ENCODE peak calls at places on chromosome 21, in six cellular contexts. W is AG09309, T is IMR-90, V is choroid plexus epithelial cell, O is left ventricle myocardium inferior, G is left lung. X is an unnamed sample.

GRCh38 chr21:34126269-34126668 is 52.9 kb downstream of the MRPS6 start:
- DNase-seq in T (peak), W (no peak), G (no peak), O (no peak), V (peak), X (no peak)

GRCh38 chr21:37368536-37369279 is 2.1 kb downstream of the DYRK1A start:
- DNase-seq in V (peak), T (peak), W (no peak), O (no peak), G (no peak), X (peak)

GRCh38 chr21:22679207-22679606 is 1681.0 kb downstream of the NCAM2 start:
- DNase-seq in O (no peak), W (no peak), G (no peak), V (no peak), T (no peak), X (no peak)

GRCh38 chr21:19523731-19524130 is 1120.1 kb upstream of the TMPRSS15 start:
- DNase-seq in T (no peak), W (no peak), G (no peak), V (peak), O (no peak), X (no peak)

GRCh38 chr21:36976882-36977651 is 10.6 kb upstream of the HLCS start:
- DNase-seq in W (peak), G (no peak), V (peak), T (peak), O (no peak), X (peak)

GRCh38 chr21:15617968-15618367 is 111.8 kb upstream of the USP25 start:
- DNase-seq in W (no peak), O (no peak), T (peak), G (no peak), V (peak), X (peak)

GRCh38 chr21:32492376-32492775 is 79.9 kb downstream of the EVA1C start:
- DNase-seq in T (no peak), W (no peak), G (no peak), O (no peak), V (no peak), X (no peak)

GRCh38 chr21:29155118-29155932 is 24.9 kb downstream of the MAP3K7CL start:
- DNase-seq in O (peak), V (peak), T (peak), G (peak), W (peak), X (peak)

GRCh38 chr21:30057108-30057507 is 109.5 kb downstream of the CLDN17 start:
- DNase-seq in G (no peak), O (no peak), V (no peak), T (no peak), W (no peak), X (no peak)

GRCh38 chr21:17513214-17514123 is 626 bp downstream of the CXADR start:
- DNase-seq in W (no peak), G (peak), V (peak), O (no peak), T (no peak), X (peak)

GRCh38 chr21:28480091-28480869 is 512.4 kb downstream of the LTN1 start:
- DNase-seq in W (no peak), T (no peak), O (no peak), V (no peak), G (no peak), X (no peak)

GRCh38 chr21:28832013-28832714 is 160.5 kb downstream of the LTN1 start:
- DNase-seq in G (no peak), V (peak), O (no peak), W (no peak), T (peak), X (no peak)

GRCh38 chr21:29228306-29228705 is 70.4 kb upstream of the BACH1 start:
- DNase-seq in G (no peak), V (peak), T (no peak), W (no peak), O (no peak), X (peak)

GRCh38 chr21:40340357-40340756 is 473.1 kb downstream of the PCP4 start:
- DNase-seq in W (no peak), T (no peak), O (no peak), V (no peak), G (no peak), X (no peak)

GRCh38 chr21:43012596-43012995 is 38.2 kb downstream of the PKNOX1 start:
- DNase-seq in T (peak), V (peak), G (no peak), W (no peak), O (no peak), X (no peak)

GRCh38 chr21:29504751-29505321 is 206.1 kb downstream of the BACH1 start:
- DNase-seq in T (peak), V (peak), G (no peak), O (no peak), W (no peak), X (peak)

GRCh38 chr21:20031807-20032206 is 966.4 kb upstream of the NCAM2 start:
- DNase-seq in O (no peak), T (no peak), G (no peak), V (no peak), W (no peak), X (no peak)

GRCh38 chr21:32949701-32950100 is 76.0 kb upstream of the OLIG2 start:
- DNase-seq in V (no peak), O (no peak), G (no peak), T (no peak), W (no peak), X (no peak)

GRCh38 chr21:15034126-15034848 is 30.5 kb downstream of the NRIP1 start:
- DNase-seq in T (peak), W (no peak), O (no peak), V (peak), G (no peak), X (no peak)

GRCh38 chr21:14452842-14453241 is 69.9 kb upstream of the HSPA13 start:
- DNase-seq in W (no peak), O (no peak), T (no peak), G (no peak), V (no peak), X (no peak)

GRCh38 chr21:29181799-29182470 is 51.5 kb downstream of the MAP3K7CL start:
- DNase-seq in O (no peak), V (peak), T (peak), W (peak), G (no peak), X (peak)

GRCh38 chr21:29078884-29079765 is 5.7 kb upstream of the CCT8 start:
- DNase-seq in T (no peak), W (no peak), V (peak), G (peak), O (no peak), X (no peak)

GRCh38 chr21:15295875-15296274 is 231.1 kb upstream of the NRIP1 start:
- DNase-seq in O (no peak), V (no peak), T (no peak), W (no peak), G (no peak), X (no peak)

GRCh38 chr21:20570824-20571232 is 427.4 kb upstream of the NCAM2 start:
- DNase-seq in V (peak), W (no peak), O (no peak), T (no peak), G (no peak), X (no peak)

GRCh38 chr21:14078746-14079375 is 131.9 kb downstream of the LIPI start:
- DNase-seq in V (no peak), O (no peak), W (no peak), G (no peak), T (no peak), X (no peak)

GRCh38 chr21:14982336-14982735 is 82.5 kb downstream of the NRIP1 start:
- DNase-seq in O (no peak), T (peak), W (no peak), G (no peak), V (no peak), X (no peak)

GRCh38 chr21:32771134-32771523 is 426 bp downstream of the PAXBP1 start:
- DNase-seq in G (peak), W (no peak), T (peak), V (peak), O (peak), X (peak)

GRCh38 chr21:32474179-32475059 is 61.9 kb downstream of the EVA1C start:
- DNase-seq in W (no peak), G (no peak), T (no peak), V (no peak), O (no peak), X (no peak)

DNA sequence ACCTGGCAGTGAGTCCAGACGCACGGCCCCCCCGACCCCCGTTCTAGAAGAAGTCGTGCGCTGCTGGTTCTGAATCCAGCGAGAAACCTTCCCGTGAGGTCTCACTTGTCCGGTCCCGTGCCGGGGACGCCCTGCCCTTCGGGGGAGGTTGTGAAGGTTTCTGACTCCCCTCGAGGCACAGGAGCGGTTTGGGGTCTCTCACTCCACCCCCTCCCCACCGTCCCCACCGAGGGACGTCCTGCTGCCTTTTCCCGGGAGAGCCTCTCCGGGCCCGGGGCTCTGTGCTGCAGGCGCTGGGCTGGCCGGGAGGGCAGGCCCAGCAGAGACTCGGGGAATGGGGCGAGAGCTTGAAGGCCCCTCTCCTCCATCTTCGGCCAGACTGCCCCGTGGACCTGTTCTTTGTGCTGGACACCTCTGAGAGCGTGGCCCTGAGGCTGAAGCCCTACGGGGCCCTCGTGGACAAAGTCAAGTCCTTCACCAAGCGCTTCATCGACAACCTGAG is 737 bp downstream of the COL6A1 start:
- DNase-seq in O (no peak), G (peak), W (no peak), T (no peak), V (peak), X (no peak)
- H3K4me3 ChIP-seq in O (peak), G (peak), W (peak), T (peak), V (peak), X (peak)

GRCh38 chr21:35359076-35359475 is 310.0 kb upstream of the RUNX1 start:
- DNase-seq in W (no peak), V (peak), G (no peak), O (no peak), T (no peak), X (no peak)

GRCh38 chr21:35358008-35358407 is 308.9 kb upstream of the RUNX1 start:
- DNase-seq in V (no peak), W (no peak), G (no peak), O (no peak), T (no peak), X (no peak)

GRCh38 chr21:35354078-35354477 is 305.0 kb upstream of the RUNX1 start:
- DNase-seq in W (no peak), O (no peak), V (no peak), T (no peak), G (no peak), X (no peak)

GRCh38 chr21:35360870-35361570 is 311.9 kb upstream of the RUNX1 start:
- DNase-seq in W (no peak), T (no peak), G (no peak), O (no peak), V (no peak), X (no peak)

GRCh38 chr21:35357041-35357780 is 308.1 kb upstream of the RUNX1 start:
- DNase-seq in T (no peak), O (no peak), V (no peak), G (no peak), W (no peak), X (no peak)
- H3K4me3 ChIP-seq in T (no peak), O (no peak), V (no peak), G (no peak), W (no peak), X (no peak)

GRCh38 chr21:41914358-41914757 is 35.2 kb upstream of the PRDM15 start:
- DNase-seq in W (no peak), O (no peak), T (no peak), V (no peak), G (no peak), X (no peak)

GRCh38 chr21:41916888-41917433 is 36.9 kb downstream of the C2CD2 start:
- DNase-seq in G (no peak), O (no peak), T (no peak), V (no peak), W (no peak), X (no peak)

GRCh38 chr21:41917531-41917930 is 36.3 kb downstream of the C2CD2 start:
- DNase-seq in V (no peak), T (no peak), W (no peak), O (no peak), G (no peak), X (no peak)

GRCh38 chr21:41914965-41915364 is 35.8 kb upstream of the PRDM15 start:
- DNase-seq in V (no peak), T (no peak), O (no peak), G (no peak), W (no peak), X (no peak)

GRCh38 chr21:41913230-41913629 is 34.1 kb upstream of the PRDM15 start:
- DNase-seq in W (no peak), V (no peak), G (no peak), O (no peak), T (no peak), X (no peak)
- H3K4me3 ChIP-seq in W (no peak), V (no peak), G (no peak), O (no peak), T (no peak), X (no peak)

GRCh38 chr21:26100573-26100972 is 70.0 kb downstream of the APP start:
- DNase-seq in O (no peak), V (no peak), G (no peak), T (no peak), W (no peak), X (no peak)
- H3K4me3 ChIP-seq in O (no peak), V (no peak), G (no peak), T (no peak), W (no peak), X (no peak)

GRCh38 chr21:45236481-45236880 is 51.2 kb downstream of the POFUT2 start:
- DNase-seq in T (no peak), V (no peak), O (no peak), G (no peak), W (no peak), X (no peak)

GRCh38 chr21:45228656-45229240 is 58.9 kb downstream of the POFUT2 start:
- DNase-seq in O (no peak), G (no peak), W (no peak), V (no peak), T (peak), X (no peak)

GRCh38 chr21:45234906-45235305 is 52.8 kb downstream of the POFUT2 start:
- DNase-seq in V (no peak), G (no peak), O (no peak), W (no peak), T (no peak), X (no peak)

GRCh38 chr21:45235488-45235887 is 52.2 kb downstream of the POFUT2 start:
- DNase-seq in O (no peak), T (no peak), W (no peak), V (no peak), G (no peak), X (no peak)

GRCh38 chr21:45234127-45234526 is 53.6 kb downstream of the POFUT2 start:
- DNase-seq in W (no peak), G (no peak), T (no peak), V (no peak), O (no peak), X (no peak)
- H3K4me3 ChIP-seq in W (no peak), G (no peak), T (no peak), V (no peak), O (no peak), X (no peak)

GRCh38 chr21:45405271-45405818 is 380 bp downstream of the COL18A1 start:
- DNase-seq in O (peak), V (peak), G (no peak), W (no peak), T (peak), X (no peak)

GRCh38 chr21:45401916-45402900 is 2.8 kb upstream of the COL18A1 start:
- DNase-seq in W (no peak), O (peak), T (no peak), G (no peak), V (no peak), X (no peak)

GRCh38 chr21:45404726-45405270 is at the start of gene COL18A1:
- DNase-seq in O (peak), T (peak), G (peak), V (peak), W (no peak), X (no peak)

GRCh38 chr21:45403133-45403824 is 1.7 kb upstream of the COL18A1 start:
- DNase-seq in G (no peak), T (no peak), W (no peak), O (peak), V (no peak), X (no peak)

DNA sequence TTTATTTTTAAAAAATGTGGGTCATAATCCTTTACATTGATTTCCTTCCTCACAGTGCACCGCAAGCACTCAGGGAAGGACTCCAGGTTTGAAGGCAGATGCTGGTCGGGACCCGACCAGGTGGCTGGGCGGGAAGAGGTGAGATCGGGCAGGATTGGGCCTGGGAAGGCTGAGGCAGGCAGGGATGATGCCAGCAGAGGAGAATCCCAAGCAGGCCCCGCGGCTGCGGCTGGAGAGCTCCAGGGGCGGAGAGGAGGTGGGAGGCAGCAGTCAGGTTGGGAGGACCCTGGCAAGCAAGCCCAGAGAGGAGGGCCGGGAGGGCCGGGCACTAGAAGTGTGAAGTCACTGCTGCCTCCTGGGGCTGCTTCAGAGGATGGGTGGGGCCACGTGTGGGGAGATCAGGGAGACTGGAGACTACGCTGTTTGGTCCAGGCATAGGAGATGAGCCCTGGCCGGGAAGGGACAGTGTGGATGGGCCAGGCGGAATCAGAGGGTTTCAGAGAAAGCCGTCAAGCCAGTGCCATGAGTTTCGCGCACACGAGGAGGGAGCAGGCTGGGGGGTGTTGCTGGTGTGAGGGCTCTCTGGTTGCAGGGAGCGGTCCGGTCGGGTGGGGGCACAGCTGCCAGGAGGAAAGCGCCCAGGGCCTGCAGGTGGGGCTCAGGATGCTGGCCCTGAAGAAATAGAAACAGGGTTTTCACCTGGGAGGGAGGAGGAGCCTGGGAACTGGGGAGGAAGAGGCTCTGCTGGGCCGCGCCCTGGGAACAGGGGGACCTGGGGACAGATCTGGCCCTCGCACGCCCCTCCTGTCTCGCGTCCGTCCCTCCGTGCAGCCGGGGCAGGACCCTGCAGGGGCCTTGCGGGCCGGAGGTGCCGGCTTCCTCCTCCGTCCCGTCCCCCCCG is 890 bp upstream of the COL18A1 start:
- DNase-seq in V (peak), G (peak), W (no peak), O (peak), T (peak), X (no peak)
- H3K4me3 ChIP-seq in V (peak), G (peak), W (peak), O (peak), T (peak), X (peak)

GRCh38 chr21:38807481-38807880 is 1.8 kb downstream of the ETS2 start:
- DNase-seq in W (no peak), V (peak), T (no peak), O (no peak), G (no peak), X (no peak)
- H3K4me3 ChIP-seq in W (no peak), V (peak), T (peak), O (peak), G (peak), X (peak)

X was measured in brain microvascular endothelial cell.